ENCODE peak calls at places on chromosomes 16 and 17, in nine cellular contexts. One of them, this sample, is unnamed.

GRCh38 chr17:45946841-45947256 is 52.2 kb upstream of the STH start:
- DNase-seq in GM20000: no peak
- DNase-seq in heart right ventricle: no peak
- DNase-seq in CD4-positive, alpha-beta T cell: no peak
- DNase-seq in endothelial cell of umbilical vein: no peak
- DNase-seq in AG04450: no peak
- DNase-seq in psoas muscle: no peak
- DNase-seq in fibroblast of the aortic adventitia: peak; percentile 59
- DNase-seq in H9: no peak
- DNase-seq in this sample: no peak

GRCh38 chr16:89289428-89290395 is 72.2 kb downstream of the ZNF778 start:
- DNase-seq in GM20000: peak; percentile 95
- DNase-seq in heart right ventricle: peak; percentile 61
- DNase-seq in CD4-positive, alpha-beta T cell: peak; percentile 76
- DNase-seq in endothelial cell of umbilical vein: peak; percentile 58
- DNase-seq in AG04450: peak; percentile 21
- DNase-seq in psoas muscle: peak; percentile 75
- DNase-seq in fibroblast of the aortic adventitia: peak; percentile 64
- DNase-seq in H9: peak; percentile 88
- DNase-seq in this sample: peak; percentile 75

GRCh38 chr17:61461967-61462733 is 9.9 kb downstream of the TBX4 start:
- DNase-seq in GM20000: no peak
- DNase-seq in heart right ventricle: no peak
- DNase-seq in CD4-positive, alpha-beta T cell: peak; percentile 33
- DNase-seq in endothelial cell of umbilical vein: no peak
- DNase-seq in AG04450: no peak
- DNase-seq in psoas muscle: no peak
- DNase-seq in fibroblast of the aortic adventitia: peak; percentile 20
- DNase-seq in H9: peak; percentile 55
- DNase-seq in this sample: no peak

GRCh38 chr16:30724641-30725464 is 23.4 kb upstream of the PHKG2 start:
- DNase-seq in GM20000: no peak
- DNase-seq in heart right ventricle: peak; percentile 43
- DNase-seq in CD4-positive, alpha-beta T cell: no peak
- DNase-seq in endothelial cell of umbilical vein: no peak
- DNase-seq in AG04450: no peak
- DNase-seq in psoas muscle: no peak
- DNase-seq in fibroblast of the aortic adventitia: no peak
- DNase-seq in H9: no peak
- DNase-seq in this sample: no peak

GRCh38 chr17:57326764-57327163 is 70.4 kb downstream of the MSI2 start:
- DNase-seq in GM20000: no peak
- DNase-seq in heart right ventricle: no peak
- DNase-seq in CD4-positive, alpha-beta T cell: no peak
- DNase-seq in endothelial cell of umbilical vein: no peak
- DNase-seq in AG04450: no peak
- DNase-seq in psoas muscle: no peak
- DNase-seq in fibroblast of the aortic adventitia: no peak
- DNase-seq in H9: no peak
- DNase-seq in this sample: no peak

GRCh38 chr17:978110-979093 is 1.2 kb downstream of the NXN start:
- DNase-seq in GM20000: peak; percentile 40
- DNase-seq in heart right ventricle: peak; percentile 41
- DNase-seq in CD4-positive, alpha-beta T cell: no peak
- DNase-seq in endothelial cell of umbilical vein: peak; percentile 48
- DNase-seq in AG04450: no peak
- DNase-seq in psoas muscle: peak; percentile 42
- DNase-seq in fibroblast of the aortic adventitia: no peak
- DNase-seq in H9: no peak
- DNase-seq in this sample: peak; percentile 24

GRCh38 chr16:86457621-86458456 is 52.5 kb upstream of the FOXF1 start:
- DNase-seq in GM20000: no peak
- DNase-seq in heart right ventricle: no peak
- DNase-seq in CD4-positive, alpha-beta T cell: no peak
- DNase-seq in endothelial cell of umbilical vein: no peak
- DNase-seq in AG04450: peak; percentile 94
- DNase-seq in psoas muscle: peak; percentile 36
- DNase-seq in fibroblast of the aortic adventitia: peak; percentile 70
- DNase-seq in H9: no peak
- DNase-seq in this sample: peak; percentile 7

GRCh38 chr16:85829751-85830445 is 30.4 kb downstream of the COX4I1 start:
- DNase-seq in GM20000: no peak
- DNase-seq in heart right ventricle: peak; percentile 45
- DNase-seq in CD4-positive, alpha-beta T cell: no peak
- DNase-seq in endothelial cell of umbilical vein: no peak
- DNase-seq in AG04450: no peak
- DNase-seq in psoas muscle: peak; percentile 28
- DNase-seq in fibroblast of the aortic adventitia: no peak
- DNase-seq in H9: peak; percentile 19
- DNase-seq in this sample: no peak

GRCh38 chr17:79721993-79722671 is 8.6 kb upstream of the ENPP7 start:
- DNase-seq in GM20000: no peak
- DNase-seq in heart right ventricle: no peak
- DNase-seq in CD4-positive, alpha-beta T cell: no peak
- DNase-seq in endothelial cell of umbilical vein: no peak
- DNase-seq in AG04450: no peak
- DNase-seq in psoas muscle: no peak
- DNase-seq in fibroblast of the aortic adventitia: peak; percentile 4
- DNase-seq in H9: peak; percentile 71
- DNase-seq in this sample: peak; percentile 32

GRCh38 chr17:57277923-57278604 is 21.7 kb downstream of the MSI2 start:
- DNase-seq in GM20000: no peak
- DNase-seq in heart right ventricle: no peak
- DNase-seq in CD4-positive, alpha-beta T cell: no peak
- DNase-seq in endothelial cell of umbilical vein: no peak
- DNase-seq in AG04450: no peak
- DNase-seq in psoas muscle: no peak
- DNase-seq in fibroblast of the aortic adventitia: no peak
- DNase-seq in H9: no peak
- DNase-seq in this sample: no peak

GRCh38 chr17:43010667-43011308 is 4.2 kb downstream of the IFI35 start:
- DNase-seq in GM20000: no peak
- DNase-seq in heart right ventricle: no peak
- DNase-seq in CD4-positive, alpha-beta T cell: no peak
- DNase-seq in endothelial cell of umbilical vein: no peak
- DNase-seq in AG04450: no peak
- DNase-seq in psoas muscle: no peak
- DNase-seq in fibroblast of the aortic adventitia: no peak
- DNase-seq in H9: no peak
- DNase-seq in this sample: no peak

GRCh38 chr17:43003542-43004172 is 2.9 kb upstream of the IFI35 start:
- DNase-seq in GM20000: no peak
- DNase-seq in heart right ventricle: no peak
- DNase-seq in CD4-positive, alpha-beta T cell: no peak
- DNase-seq in endothelial cell of umbilical vein: no peak
- DNase-seq in AG04450: no peak
- DNase-seq in psoas muscle: peak; percentile 53
- DNase-seq in fibroblast of the aortic adventitia: peak; percentile 62
- DNase-seq in H9: peak; percentile 73
- DNase-seq in this sample: peak; percentile 82

GRCh38 chr17:43011728-43012472 is 5.3 kb downstream of the IFI35 start:
- DNase-seq in GM20000: no peak
- DNase-seq in heart right ventricle: no peak
- DNase-seq in CD4-positive, alpha-beta T cell: no peak
- DNase-seq in endothelial cell of umbilical vein: no peak
- DNase-seq in AG04450: no peak
- DNase-seq in psoas muscle: no peak
- DNase-seq in fibroblast of the aortic adventitia: peak; percentile 43
- DNase-seq in H9: no peak
- DNase-seq in this sample: no peak

GRCh38 chr17:43006639-43007551 is at the start of gene IFI35:
- DNase-seq in GM20000: peak; percentile 85
- DNase-seq in heart right ventricle: peak; percentile 89
- DNase-seq in CD4-positive, alpha-beta T cell: peak; percentile 88
- DNase-seq in endothelial cell of umbilical vein: peak; percentile 90
- DNase-seq in AG04450: peak; percentile 52
- DNase-seq in psoas muscle: peak; percentile 83
- DNase-seq in fibroblast of the aortic adventitia: peak; percentile 84
- DNase-seq in H9: peak; percentile 88
- DNase-seq in this sample: peak; percentile 86
- TF ChIP-seq CTCF in GM20000: peak; percentile 1
- TF ChIP-seq CTCF in heart right ventricle: peak; percentile 57
- TF ChIP-seq CTCF in CD4-positive, alpha-beta T cell: peak; percentile 72
- TF ChIP-seq CTCF in endothelial cell of umbilical vein: peak; percentile 32
- TF ChIP-seq CTCF in AG04450: peak; percentile 31
- TF ChIP-seq CTCF in psoas muscle: peak; percentile 25
- TF ChIP-seq CTCF in fibroblast of the aortic adventitia: peak; percentile 15
- TF ChIP-seq CTCF in H9: no peak
- TF ChIP-seq CTCF in this sample: no peak

GRCh38 chr17:4362141-4362540 is 4.3 kb downstream of the UBE2G1 start:
- DNase-seq in GM20000: no peak
- DNase-seq in heart right ventricle: no peak
- DNase-seq in CD4-positive, alpha-beta T cell: no peak
- DNase-seq in endothelial cell of umbilical vein: no peak
- DNase-seq in AG04450: no peak
- DNase-seq in psoas muscle: no peak
- DNase-seq in fibroblast of the aortic adventitia: peak; percentile 28
- DNase-seq in H9: no peak
- DNase-seq in this sample: peak; percentile 20
- TF ChIP-seq CTCF in GM20000: no peak
- TF ChIP-seq CTCF in heart right ventricle: no peak
- TF ChIP-seq CTCF in CD4-positive, alpha-beta T cell: no peak
- TF ChIP-seq CTCF in endothelial cell of umbilical vein: no peak
- TF ChIP-seq CTCF in AG04450: no peak
- TF ChIP-seq CTCF in psoas muscle: no peak
- TF ChIP-seq CTCF in fibroblast of the aortic adventitia: peak; percentile 16
- TF ChIP-seq CTCF in H9: peak; percentile 10
- TF ChIP-seq CTCF in this sample: no peak

DNA sequence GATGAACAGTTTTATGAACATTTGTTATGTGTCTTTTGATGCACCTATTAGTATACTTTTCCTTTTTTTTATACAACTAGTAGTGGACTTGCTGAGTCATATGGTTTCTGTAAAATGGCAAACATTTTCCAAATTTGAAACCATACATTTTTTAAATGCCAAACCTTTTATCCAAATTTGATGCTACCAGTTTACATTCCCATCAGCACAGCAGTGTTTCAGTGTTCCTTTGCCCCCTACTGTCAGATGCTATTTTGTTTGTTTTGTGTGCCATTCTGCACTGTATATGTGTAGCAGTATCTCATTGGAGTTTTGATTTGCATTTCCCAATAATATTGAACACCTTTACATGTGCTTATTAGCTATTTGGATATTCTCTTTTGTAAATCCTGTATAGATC is 219.4 kb downstream of the TANC2 start:
- DNase-seq in GM20000: no peak
- DNase-seq in heart right ventricle: no peak
- DNase-seq in CD4-positive, alpha-beta T cell: no peak
- DNase-seq in endothelial cell of umbilical vein: no peak
- DNase-seq in AG04450: no peak
- DNase-seq in psoas muscle: no peak
- DNase-seq in fibroblast of the aortic adventitia: peak; percentile 14
- DNase-seq in H9: no peak
- DNase-seq in this sample: no peak
- TF ChIP-seq CTCF in GM20000: no peak
- TF ChIP-seq CTCF in heart right ventricle: no peak
- TF ChIP-seq CTCF in CD4-positive, alpha-beta T cell: no peak
- TF ChIP-seq CTCF in endothelial cell of umbilical vein: no peak
- TF ChIP-seq CTCF in AG04450: peak; percentile 12
- TF ChIP-seq CTCF in psoas muscle: no peak
- TF ChIP-seq CTCF in fibroblast of the aortic adventitia: no peak
- TF ChIP-seq CTCF in H9: no peak
- TF ChIP-seq CTCF in this sample: no peak

DNA sequence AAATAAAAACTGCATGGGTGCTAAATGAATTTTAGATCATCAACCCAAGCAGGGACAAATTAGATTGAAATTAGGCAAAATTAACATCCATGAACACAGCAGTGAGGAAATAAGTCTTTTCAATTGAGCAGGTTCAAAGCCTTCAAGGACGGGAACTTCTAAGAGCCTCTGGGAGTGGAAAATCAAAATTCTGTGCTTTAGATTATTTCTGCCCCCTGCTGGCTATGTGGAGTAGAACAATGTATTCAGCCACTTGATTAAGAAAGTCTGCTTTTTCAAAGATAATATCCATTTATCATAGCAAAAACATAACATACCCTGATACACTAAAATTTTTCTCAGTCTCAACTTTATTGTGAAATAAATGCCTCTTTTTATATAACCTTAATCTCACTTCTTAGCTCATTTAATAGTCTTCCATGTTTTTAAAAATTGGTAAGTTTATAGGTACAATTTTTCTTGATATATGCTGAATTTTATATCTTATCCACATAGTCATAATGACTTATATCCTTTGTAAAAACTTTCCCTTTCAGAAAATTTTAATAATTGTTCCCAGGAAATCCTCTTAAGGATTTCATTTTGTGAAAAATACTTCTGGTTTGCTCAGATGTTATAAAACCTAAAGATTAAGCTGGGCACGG is 28.1 kb upstream of the NOL11 start:
- DNase-seq in GM20000: peak; percentile 68
- DNase-seq in heart right ventricle: peak; percentile 73
- DNase-seq in CD4-positive, alpha-beta T cell: no peak
- DNase-seq in endothelial cell of umbilical vein: peak; percentile 76
- DNase-seq in AG04450: peak; percentile 21
- DNase-seq in psoas muscle: no peak
- DNase-seq in fibroblast of the aortic adventitia: peak; percentile 85
- DNase-seq in H9: no peak
- DNase-seq in this sample: peak; percentile 68
- TF ChIP-seq CTCF in GM20000: peak; percentile 60
- TF ChIP-seq CTCF in heart right ventricle: peak; percentile 82
- TF ChIP-seq CTCF in CD4-positive, alpha-beta T cell: peak; percentile 84
- TF ChIP-seq CTCF in endothelial cell of umbilical vein: peak; percentile 52
- TF ChIP-seq CTCF in AG04450: peak; percentile 73
- TF ChIP-seq CTCF in psoas muscle: peak; percentile 82
- TF ChIP-seq CTCF in fibroblast of the aortic adventitia: peak; percentile 72
- TF ChIP-seq CTCF in H9: peak; percentile 83
- TF ChIP-seq CTCF in this sample: peak; percentile 69

GRCh38 chr16:53421248-53421647 is 13.0 kb upstream of the RBL2 start:
- DNase-seq in GM20000: no peak
- DNase-seq in heart right ventricle: no peak
- DNase-seq in CD4-positive, alpha-beta T cell: no peak
- DNase-seq in endothelial cell of umbilical vein: no peak
- DNase-seq in AG04450: no peak
- DNase-seq in psoas muscle: no peak
- DNase-seq in fibroblast of the aortic adventitia: no peak
- DNase-seq in H9: no peak
- DNase-seq in this sample: no peak
- TF ChIP-seq CTCF in GM20000: no peak
- TF ChIP-seq CTCF in heart right ventricle: peak; percentile 11
- TF ChIP-seq CTCF in CD4-positive, alpha-beta T cell: no peak
- TF ChIP-seq CTCF in endothelial cell of umbilical vein: no peak
- TF ChIP-seq CTCF in AG04450: no peak
- TF ChIP-seq CTCF in psoas muscle: no peak
- TF ChIP-seq CTCF in fibroblast of the aortic adventitia: no peak
- TF ChIP-seq CTCF in H9: peak; percentile 31
- TF ChIP-seq CTCF in this sample: no peak

This sample was measured in MCF 10A.